ENCODE peak calls at places on chromosomes 1 and 21, in seven cellular contexts. Y, K, E, D, Z, X and Q are unnamed samples.

GRCh38 chr1:151372411-151372934 is at the start of gene SELENBP1:
- DNase-seq in Z (peak; percentile 84), D (no peak), E (no peak), Y (peak; percentile 89), K (no peak), X (peak; percentile 84), Q (no peak)

GRCh38 chr1:241998412-241998921 is 431 bp downstream of the MAP1LC3C start:
- DNase-seq in D (peak; percentile 3), K (peak; percentile 44), Y (peak; percentile 87), X (peak; percentile 79), E (peak; percentile 24), Z (peak; percentile 83), Q (peak; percentile 62)

GRCh38 chr1:24284156-24284471 is 35.0 kb upstream of the GRHL3 start:
- DNase-seq in X (no peak), E (no peak), Y (no peak), K (no peak), D (no peak), Z (no peak), Q (no peak)

GRCh38 chr1:243686149-243686548 is 163.9 kb downstream of the AKT3 start:
- DNase-seq in K (no peak), Y (no peak), E (no peak), D (no peak), X (no peak), Z (no peak), Q (no peak)

GRCh38 chr1:200982071-200982945 is 41.2 kb downstream of the KIF21B start:
- DNase-seq in D (no peak), X (peak; percentile 9), K (no peak), Z (no peak), Y (no peak), E (no peak), Q (no peak)

GRCh38 chr1:10519016-10519417 is 44.3 kb downstream of the PEX14 start:
- DNase-seq in Y (no peak), X (no peak), Z (no peak), D (no peak), E (no peak), K (no peak), Q (no peak)

GRCh38 chr21:36211660-36212512 is 55.3 kb downstream of the DOP1B start:
- DNase-seq in E (no peak), Z (no peak), K (no peak), D (no peak), X (peak; percentile 93), Y (no peak), Q (no peak)

GRCh38 chr1:1945782-1946393 is 26.8 kb upstream of the TMEM52 start:
- DNase-seq in X (no peak), Y (no peak), D (no peak), Z (no peak), E (no peak), K (no peak), Q (no peak)

GRCh38 chr21:15617968-15618367 is 111.8 kb upstream of the USP25 start:
- DNase-seq in Z (no peak), D (no peak), Y (no peak), K (no peak), E (no peak), X (peak; percentile 67), Q (no peak)

GRCh38 chr1:192751260-192751659 is 57.6 kb upstream of the RGS2 start:
- DNase-seq in E (no peak), D (no peak), Y (no peak), K (no peak), Z (no peak), X (no peak), Q (no peak)

GRCh38 chr1:196677781-196678509 is 26.1 kb downstream of the CFH start:
- DNase-seq in Z (no peak), D (no peak), Y (no peak), K (no peak), X (peak; percentile 36), E (no peak), Q (no peak)

GRCh38 chr1:234975122-234975940 is 153.3 kb downstream of the TOMM20 start:
- DNase-seq in E (no peak), X (peak; percentile 95), K (no peak), Z (peak; percentile 95), D (no peak), Y (no peak), Q (no peak)

GRCh38 chr1:109864960-109865611 is 45.6 kb upstream of the CSF1 start:
- DNase-seq in Y (no peak), E (no peak), K (no peak), Z (no peak), X (peak; percentile 87), D (no peak), Q (no peak)

GRCh38 chr1:14128096-14128495 is 428.1 kb downstream of the PRDM2 start:
- DNase-seq in E (no peak), K (no peak), Y (no peak), D (no peak), Z (no peak), X (no peak), Q (no peak)

GRCh38 chr21:45323487-45324380 is 36.0 kb upstream of the POFUT2 start:
- DNase-seq in Y (peak; percentile 49), X (peak; percentile 43), K (no peak), Z (no peak), D (no peak), E (no peak), Q (no peak)

GRCh38 chr21:41562101-41563000 is 54.4 kb upstream of the TMPRSS2 start:
- DNase-seq in Z (no peak), E (no peak), D (no peak), K (no peak), Y (no peak), X (peak; percentile 31), Q (no peak)

GRCh38 chr1:173453982-173454381 is 23.2 kb upstream of the PRDX6 start:
- DNase-seq in E (no peak), D (no peak), X (peak; percentile 77), K (no peak), Z (no peak), Y (no peak), Q (no peak)

GRCh38 chr1:113615425-113615824 is 143.9 kb downstream of the PHTF1 start:
- DNase-seq in Y (no peak), Z (no peak), D (no peak), K (no peak), E (no peak), X (peak; percentile 53), Q (no peak)

GRCh38 chr1:8422439-8423133 is 104.7 kb downstream of the SLC45A1 start:
- DNase-seq in Y (peak; percentile 70), Z (peak; percentile 51), E (no peak), X (peak; percentile 56), D (no peak), K (no peak), Q (no peak)

GRCh38 chr1:109640285-109640865 is 15.5 kb upstream of the GSTM4 start:
- DNase-seq in K (peak; percentile 92), D (peak; percentile 95), X (peak; percentile 70), E (peak; percentile 93), Z (peak; percentile 88), Y (peak; percentile 92), Q (peak; percentile 98)

GRCh38 chr1:46622341-46622740 is 5.7 kb upstream of the MOB3C start:
- DNase-seq in Z (peak; percentile 70), K (no peak), E (no peak), X (peak; percentile 85), Y (no peak), D (no peak), Q (no peak)

GRCh38 chr1:63703661-63704060 is 70.2 kb upstream of the ROR1 start:
- DNase-seq in X (no peak), Y (no peak), D (no peak), K (no peak), Z (no peak), E (no peak), Q (no peak)